ENCODE peak calls at places on chromosome 21, in five cellular contexts. W is A549, T is cardiac muscle cell, I is psoas muscle, V is Peyer's patch. G is an unnamed sample.

GRCh38 chr21:39034590-39035536 is 148.4 kb downstream of the PSMG1 start:
- DNase-seq in W (no peak), T (no peak), I (no peak), V (no peak), G (no peak)

GRCh38 chr21:29077651-29078090 is 4.2 kb upstream of the CCT8 start:
- DNase-seq in W (peak; percentile 28), T (no peak), I (no peak), V (peak; percentile 35), G (no peak)

GRCh38 chr21:45576838-45577737 is 34.8 kb upstream of the SLC19A1 start:
- DNase-seq in W (no peak), T (no peak), I (no peak), V (no peak), G (no peak)

GRCh38 chr21:35027558-35028450 is 21.3 kb downstream of the RUNX1 start:
- DNase-seq in W (no peak), T (no peak), I (no peak), V (no peak), G (no peak)

GRCh38 chr21:35326677-35327076 is 277.6 kb upstream of the RUNX1 start:
- DNase-seq in W (no peak), T (no peak), I (no peak), V (no peak), G (no peak)

GRCh38 chr21:17708541-17709265 is 96.0 kb upstream of the BTG3 start:
- DNase-seq in W (no peak), T (no peak), I (no peak), V (no peak), G (no peak)

GRCh38 chr21:38768385-38769071 is 37.2 kb upstream of the ETS2 start:
- DNase-seq in W (no peak), T (no peak), I (no peak), V (peak; percentile 22), G (no peak)

GRCh38 chr21:39125752-39126485 is 57.3 kb downstream of the PSMG1 start:
- DNase-seq in W (no peak), T (peak; percentile 85), I (peak; percentile 63), V (no peak), G (no peak)

GRCh38 chr21:17829472-17829871 is 10.3 kb upstream of the C21orf91 start:
- DNase-seq in W (no peak), T (no peak), I (no peak), V (no peak), G (no peak)

GRCh38 chr21:42593007-42593814 is 60.2 kb upstream of the PDE9A start:
- DNase-seq in W (peak; percentile 80), T (peak; percentile 83), I (peak; percentile 80), V (peak; percentile 58), G (peak; percentile 80)

GRCh38 chr21:40507978-40508377 is 339.0 kb downstream of the DSCAM start:
- DNase-seq in W (peak; percentile 26), T (no peak), I (no peak), V (no peak), G (no peak)

GRCh38 chr21:27534211-27534610 is 567.3 kb upstream of the ADAMTS5 start:
- DNase-seq in W (no peak), T (no peak), I (no peak), V (no peak), G (no peak)

GRCh38 chr21:32389337-32390015 is 3.3 kb downstream of the URB1 start:
- DNase-seq in W (no peak), T (no peak), I (no peak), V (no peak), G (no peak)

GRCh38 chr21:15063821-15064575 is 802 bp downstream of the NRIP1 start:
- DNase-seq in W (peak; percentile 7), T (peak; percentile 72), I (peak; percentile 76), V (peak; percentile 33), G (peak; percentile 76)

GRCh38 chr21:41973427-41973831 is 19.6 kb upstream of the C2CD2 start:
- DNase-seq in W (no peak), T (no peak), I (no peak), V (no peak), G (no peak)

GRCh38 chr21:41219498-41220207 is 51.7 kb downstream of the BACE2 start:
- DNase-seq in W (no peak), T (no peak), I (no peak), V (no peak), G (no peak)

GRCh38 chr21:38869196-38869595 is 63.5 kb downstream of the ETS2 start:
- DNase-seq in W (no peak), T (no peak), I (no peak), V (no peak), G (no peak)

GRCh38 chr21:45542242-45542666 is at the start of gene SLC19A1:
- DNase-seq in W (peak; percentile 77), T (peak; percentile 79), I (peak; percentile 78), V (peak; percentile 69), G (peak; percentile 79)

GRCh38 chr21:41630249-41630648 is 122.3 kb upstream of the TMPRSS2 start:
- DNase-seq in W (peak; percentile 85), T (no peak), I (no peak), V (no peak), G (no peak)

GRCh38 chr21:18524097-18524496 is 120.5 kb upstream of the TMPRSS15 start:
- DNase-seq in W (no peak), T (no peak), I (no peak), V (no peak), G (no peak)

GRCh38 chr21:40011371-40011770 is 144.1 kb downstream of the PCP4 start:
- DNase-seq in W (no peak), T (no peak), I (no peak), V (no peak), G (no peak)

GRCh38 chr21:46118305-46118870 is 20.5 kb downstream of the COL6A2 start:
- DNase-seq in W (no peak), T (no peak), I (peak; percentile 52), V (no peak), G (peak; percentile 15)

GRCh38 chr21:26840912-26841311 is 4.3 kb downstream of the ADAMTS1 start:
- DNase-seq in W (no peak), T (no peak), I (peak; percentile 85), V (no peak), G (no peak)

GRCh38 chr21:15566692-15567091 is 163.1 kb upstream of the USP25 start:
- DNase-seq in W (no peak), T (no peak), I (no peak), V (no peak), G (no peak)

GRCh38 chr21:16302851-16303282 is 573.1 kb downstream of the USP25 start:
- DNase-seq in W (no peak), T (peak; percentile 22), I (peak; percentile 68), V (no peak), G (peak; percentile 76)

GRCh38 chr21:45343891-45344290 is 56.2 kb upstream of the POFUT2 start:
- DNase-seq in W (no peak), T (no peak), I (no peak), V (no peak), G (no peak)

DNA sequence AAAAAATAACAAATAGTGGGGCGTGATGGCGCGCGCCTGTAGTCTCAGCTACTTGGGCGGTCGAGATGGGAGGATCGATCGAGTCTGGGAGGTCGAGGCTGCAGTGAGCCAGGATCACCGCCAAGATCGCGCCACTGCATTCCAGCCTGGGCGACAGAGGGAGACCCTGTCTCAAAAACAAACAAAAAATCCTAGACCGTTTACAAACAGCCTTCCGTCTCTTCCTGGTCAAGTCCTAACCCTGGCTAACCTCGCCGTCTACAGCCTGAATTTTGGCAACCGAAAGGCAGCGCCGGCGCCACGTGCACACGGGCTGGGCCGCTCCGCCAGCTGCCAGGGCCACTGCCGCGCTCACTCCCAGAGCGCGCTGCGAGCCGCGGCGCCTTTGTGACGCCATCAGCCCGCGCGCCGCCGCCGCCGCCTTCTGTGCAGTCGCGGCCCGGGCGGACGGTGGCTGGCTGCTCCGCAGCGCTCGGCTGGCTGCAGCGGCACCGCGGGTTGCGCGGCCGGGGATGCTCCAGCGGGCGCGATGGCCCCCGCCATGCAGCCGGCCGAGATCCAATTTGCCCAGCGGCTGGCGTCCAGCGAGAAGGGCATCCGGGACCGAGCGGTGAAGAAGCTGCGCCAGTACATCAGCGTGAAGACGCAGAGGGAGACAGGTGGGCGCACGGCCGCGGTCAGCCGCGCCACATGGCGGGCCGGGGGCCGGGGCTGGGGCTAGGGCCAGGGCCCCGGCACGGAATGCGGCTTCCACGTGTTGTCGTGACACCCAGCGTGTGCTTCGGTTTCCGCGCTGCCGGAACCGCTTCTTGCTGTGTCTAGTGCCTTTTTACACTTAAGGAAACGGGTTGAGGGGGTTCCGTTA is at the start of the genes HSF2BP and RRP1B:
- DNase-seq in W (peak; percentile 63), T (peak; percentile 91), I (peak; percentile 92), V (peak; percentile 78), G (peak; percentile 89)
- TF ChIP-seq CTCF in W (no peak), T (no peak), I (no peak), V (peak; percentile 20), G (no peak)

GRCh38 chr21:25421327-25422028 is 185.8 kb downstream of the MRPL39 start:
- DNase-seq in W (no peak), T (peak; percentile 67), I (no peak), V (peak; percentile 74), G (no peak)
- H3K4me3 ChIP-seq in W (no peak overlapping the region), T (no peak overlapping the region), I (no peak overlapping the region), V (no peak overlapping the region), G (no peak overlapping the region)

DNA sequence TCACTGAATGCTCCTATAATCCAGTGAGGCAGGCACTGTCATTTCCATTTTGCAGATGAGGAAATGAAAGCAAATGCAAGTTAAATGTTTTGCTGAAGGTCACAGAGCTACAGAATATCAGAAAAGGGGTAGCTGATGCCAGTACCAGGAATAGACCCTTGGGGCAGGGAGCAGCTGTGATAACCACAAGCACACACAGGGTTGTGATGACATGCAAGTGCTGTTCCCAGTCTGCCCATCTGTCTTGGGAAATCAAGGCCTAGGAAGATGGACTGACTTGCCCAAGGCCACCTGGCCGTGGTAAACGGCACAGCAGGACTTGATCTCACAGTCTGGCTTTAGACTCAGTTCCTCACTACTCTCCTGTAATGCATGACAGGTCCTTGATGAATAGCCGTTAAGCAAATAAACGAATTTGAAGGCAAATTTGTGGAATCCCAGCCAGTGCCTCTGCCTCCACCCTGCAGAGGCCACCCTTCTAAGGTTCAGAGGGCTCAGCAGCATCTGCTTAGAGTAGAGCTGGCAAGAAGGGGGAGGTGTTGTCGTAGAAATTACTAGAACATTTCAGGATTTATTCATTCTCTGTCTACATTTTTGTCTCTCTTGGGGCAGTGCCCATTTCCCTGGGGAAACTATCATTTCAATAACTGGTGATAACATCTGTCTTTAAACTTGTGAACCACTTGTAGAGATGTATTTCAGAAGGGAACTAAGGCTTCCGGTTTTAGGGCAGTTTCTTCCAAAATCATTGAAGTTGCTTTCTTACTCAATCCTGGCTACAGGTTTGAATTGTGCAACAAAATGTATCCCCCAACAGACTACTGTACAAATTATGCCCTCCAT is 53.2 kb upstream of the MRPS6 start:
- DNase-seq in W (no peak), T (no peak), I (no peak), V (peak; percentile 44), G (no peak)
- TF ChIP-seq CTCF in W (no peak), T (no peak), I (no peak), V (no peak), G (no peak)

DNA sequence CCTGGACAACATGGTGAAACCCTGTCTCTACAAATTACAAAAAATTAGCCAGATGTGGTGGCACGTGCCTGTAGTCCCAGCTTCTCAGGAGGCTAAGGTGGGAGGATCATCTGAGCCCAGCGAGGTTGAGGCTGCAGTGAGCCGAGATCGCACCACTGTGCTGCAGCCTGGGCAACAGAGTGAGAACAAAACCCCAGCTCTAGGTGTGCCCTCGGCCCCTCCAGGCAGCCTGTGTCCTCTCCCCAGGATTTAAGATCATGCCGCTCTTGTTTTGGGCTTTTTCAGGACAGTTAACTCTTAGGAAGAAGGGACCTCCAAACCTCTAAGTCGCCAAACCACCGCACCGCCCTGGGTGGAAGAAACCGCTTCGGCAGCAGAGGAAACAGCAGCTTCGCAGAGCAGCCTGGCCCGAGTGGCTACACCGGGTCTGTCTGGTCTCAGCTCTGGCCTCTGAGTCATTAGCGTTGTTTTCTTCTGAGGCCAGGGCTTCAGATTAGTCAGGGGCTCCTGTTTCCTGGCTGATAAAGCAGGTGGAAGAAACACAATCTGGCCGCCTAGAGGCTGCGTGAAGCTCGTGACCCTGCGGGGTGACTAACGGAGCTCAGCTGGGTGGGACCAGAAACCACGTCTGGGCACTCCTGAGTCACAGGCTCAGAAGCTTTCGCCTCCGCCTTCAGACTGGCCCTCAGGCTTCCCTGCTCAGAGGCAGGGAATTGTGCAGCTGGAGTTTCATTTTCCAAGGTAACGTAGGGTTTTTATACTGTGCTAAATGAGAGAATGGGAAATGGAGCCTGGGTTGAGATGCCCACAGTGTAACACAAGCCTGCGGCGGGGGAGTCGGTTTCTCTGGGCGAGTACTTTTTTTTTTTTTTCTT is 44.7 kb downstream of the CHAF1B start:
- DNase-seq in W (peak; percentile 95), T (peak; percentile 72), I (peak; percentile 95), V (peak; percentile 39), G (peak; percentile 59)
- H3K4me3 ChIP-seq in W (peak overlapping the region; percentile 50), T (no peak overlapping the region), I (peak overlapping the region; percentile 63), V (no peak overlapping the region), G (no peak overlapping the region)

G was measured in right lobe of liver.